ENCODE peak calls at places on chromosome 3, in four cellular contexts. One of them, this sample, is unnamed. For H3K4me1, the result is how much of the 10 kb centered on the place peaks cover.

GRCh38 chr3:125032100-125032643 is 23.6 kb downstream of the HEG1 start:
- DNase-seq in transverse colon: no peak
- DNase-seq in K562: no peak
- DNase-seq in HCT116: no peak
- DNase-seq in this sample: no peak

GRCh38 chr3:161508852-161509477 is 12.4 kb downstream of the OTOL1 start:
- DNase-seq in HCT116: no peak
- DNase-seq in transverse colon: no peak
- DNase-seq in K562: peak
- DNase-seq in this sample: no peak

GRCh38 chr3:133016838-133017309 is 21.3 kb upstream of the TMEM108 start:
- DNase-seq in HCT116: no peak
- DNase-seq in K562: no peak
- DNase-seq in transverse colon: no peak
- DNase-seq in this sample: no peak

GRCh38 chr3:63386568-63386967 is 108.5 kb downstream of the SYNPR start:
- DNase-seq in HCT116: no peak
- DNase-seq in transverse colon: no peak
- DNase-seq in K562: no peak
- DNase-seq in this sample: no peak

GRCh38 chr3:153614563-153614962 is 452.5 kb downstream of the RAP2B start:
- DNase-seq in HCT116: peak
- DNase-seq in transverse colon: no peak
- DNase-seq in K562: no peak
- DNase-seq in this sample: no peak

GRCh38 chr3:154018100-154018696 is 103.0 kb upstream of the ARHGEF26 start:
- DNase-seq in transverse colon: peak
- DNase-seq in HCT116: peak
- DNase-seq in K562: peak
- DNase-seq in this sample: no peak

GRCh38 chr3:72345237-72345878 is 502.9 kb downstream of the SHQ1 start:
- DNase-seq in K562: no peak
- DNase-seq in transverse colon: no peak
- DNase-seq in HCT116: no peak
- DNase-seq in this sample: no peak

GRCh38 chr3:16817201-16817600 is 67.6 kb upstream of the PLCL2 start:
- DNase-seq in HCT116: no peak
- DNase-seq in K562: no peak
- DNase-seq in transverse colon: no peak
- DNase-seq in this sample: no peak

GRCh38 chr3:66997560-66998074 is 490 bp upstream of the KBTBD8 start:
- DNase-seq in HCT116: no peak
- DNase-seq in transverse colon: no peak
- DNase-seq in K562: peak
- DNase-seq in this sample: no peak

GRCh38 chr3:67001086-67001861 is 3.2 kb downstream of the KBTBD8 start:
- DNase-seq in transverse colon: no peak
- DNase-seq in K562: no peak
- DNase-seq in HCT116: no peak
- DNase-seq in this sample: no peak

GRCh38 chr3:66998075-66998898 is at the start of gene KBTBD8:
- DNase-seq in transverse colon: peak
- DNase-seq in K562: peak
- DNase-seq in HCT116: peak
- DNase-seq in this sample: peak

GRCh38 chr3:67000006-67000405 is 1.9 kb downstream of the KBTBD8 start:
- DNase-seq in K562: no peak
- DNase-seq in HCT116: no peak
- DNase-seq in transverse colon: no peak
- DNase-seq in this sample: no peak

GRCh38 chr3:66998899-66999235 is 760 bp downstream of the KBTBD8 start:
- DNase-seq in transverse colon: no peak
- DNase-seq in HCT116: no peak
- DNase-seq in K562: no peak
- DNase-seq in this sample: no peak
- H3K27ac ChIP-seq in transverse colon: peak
- H3K27ac ChIP-seq in HCT116: no peak
- H3K27ac ChIP-seq in K562: peak
- H3K27ac ChIP-seq in this sample: no peak

GRCh38 chr3:50581459-50581842 is 12.1 kb downstream of the HEMK1 start:
- DNase-seq in K562: no peak
- DNase-seq in transverse colon: no peak
- DNase-seq in HCT116: no peak
- DNase-seq in this sample: no peak

GRCh38 chr3:50584391-50584790 is 15.1 kb downstream of the HEMK1 start:
- DNase-seq in K562: no peak
- DNase-seq in transverse colon: no peak
- DNase-seq in HCT116: no peak
- DNase-seq in this sample: no peak

GRCh38 chr3:50582083-50582482 is 12.8 kb downstream of the HEMK1 start:
- DNase-seq in K562: no peak
- DNase-seq in transverse colon: no peak
- DNase-seq in HCT116: no peak
- DNase-seq in this sample: no peak

GRCh38 chr3:50585919-50586762 is 16.8 kb downstream of the HEMK1 start:
- DNase-seq in HCT116: no peak
- DNase-seq in transverse colon: no peak
- DNase-seq in K562: no peak
- DNase-seq in this sample: no peak

DNA sequence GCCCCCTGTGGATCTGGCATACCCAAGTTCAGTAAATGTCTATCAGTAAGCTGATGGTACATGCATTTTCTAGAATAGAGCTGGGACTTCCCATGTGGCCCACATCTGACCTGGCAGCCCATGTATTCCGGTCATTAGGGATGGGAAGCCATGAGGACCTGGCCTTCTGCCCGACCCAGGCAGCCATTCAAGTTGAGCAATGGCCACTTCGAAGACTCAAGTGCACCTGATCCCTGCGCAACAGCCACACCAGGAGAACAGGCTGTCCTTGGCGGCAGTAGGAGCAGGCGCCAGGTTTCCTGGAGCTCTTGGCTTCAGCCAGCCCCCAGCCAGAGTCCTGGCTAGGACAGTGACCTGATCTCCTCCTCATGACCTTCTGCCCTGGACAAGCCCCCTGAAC is 14.6 kb downstream of the HEMK1 start:
- DNase-seq in transverse colon: no peak
- DNase-seq in HCT116: no peak
- DNase-seq in K562: no peak
- DNase-seq in this sample: peak
- TF ChIP-seq POLR2AphosphoS5 in transverse colon: no peak
- TF ChIP-seq POLR2AphosphoS5 in HCT116: no peak
- TF ChIP-seq POLR2AphosphoS5 in K562: no peak
- TF ChIP-seq POLR2AphosphoS5 in this sample: peak

GRCh38 chr3:120275553-120276092 is 9.4 kb downstream of the GPR156 start:
- DNase-seq in HCT116: no peak
- DNase-seq in transverse colon: no peak
- DNase-seq in K562: no peak
- DNase-seq in this sample: no peak

GRCh38 chr3:120280566-120280965 is 4.5 kb downstream of the GPR156 start:
- DNase-seq in K562: no peak
- DNase-seq in transverse colon: no peak
- DNase-seq in HCT116: no peak
- DNase-seq in this sample: no peak

GRCh38 chr3:120284702-120285507 is at the start of gene GPR156:
- DNase-seq in transverse colon: no peak
- DNase-seq in K562: peak
- DNase-seq in HCT116: no peak
- DNase-seq in this sample: no peak

GRCh38 chr3:120276767-120277166 is 8.3 kb downstream of the GPR156 start:
- DNase-seq in transverse colon: no peak
- DNase-seq in K562: no peak
- DNase-seq in HCT116: no peak
- DNase-seq in this sample: no peak

GRCh38 chr3:120280026-120280425 is 5.0 kb downstream of the GPR156 start:
- DNase-seq in transverse colon: no peak
- DNase-seq in K562: no peak
- DNase-seq in HCT116: no peak
- DNase-seq in this sample: no peak
- H3K4me1 ChIP-seq in transverse colon: under half
- H3K4me1 ChIP-seq in K562: under half
- H3K4me1 ChIP-seq in HCT116: under half
- H3K4me1 ChIP-seq in this sample: under half

GRCh38 chr3:30477149-30477921 is 129.1 kb upstream of the TGFBR2 start:
- DNase-seq in HCT116: no peak
- DNase-seq in transverse colon: no peak
- DNase-seq in K562: no peak
- DNase-seq in this sample: no peak
- H3K27ac ChIP-seq in HCT116: no peak
- H3K27ac ChIP-seq in transverse colon: no peak
- H3K27ac ChIP-seq in K562: no peak
- H3K27ac ChIP-seq in this sample: no peak

DNA sequence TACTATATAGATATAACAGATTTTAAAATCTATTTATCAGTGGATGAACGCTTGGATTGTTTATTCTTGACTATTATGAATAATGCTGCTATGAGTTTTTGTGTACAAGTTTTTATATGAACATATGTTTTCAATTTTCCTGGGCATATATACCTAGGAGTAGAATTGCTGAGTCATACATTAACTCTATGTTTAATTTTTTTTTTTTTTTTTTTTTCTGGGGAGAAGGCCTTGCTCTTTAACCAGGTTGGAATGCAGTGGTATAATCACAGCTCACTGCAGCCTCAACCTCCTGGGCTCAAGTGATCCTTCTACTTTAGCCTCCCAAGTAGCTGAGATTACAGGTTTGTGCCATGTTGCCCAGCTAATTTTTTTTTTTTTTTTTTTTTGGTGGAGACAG is 9.1 kb downstream of the CIDEC start:
- DNase-seq in transverse colon: no peak
- DNase-seq in K562: no peak
- DNase-seq in HCT116: no peak
- DNase-seq in this sample: no peak
- TF ChIP-seq POLR2AphosphoS5 in transverse colon: no peak
- TF ChIP-seq POLR2AphosphoS5 in K562: no peak
- TF ChIP-seq POLR2AphosphoS5 in HCT116: no peak
- TF ChIP-seq POLR2AphosphoS5 in this sample: no peak

DNA sequence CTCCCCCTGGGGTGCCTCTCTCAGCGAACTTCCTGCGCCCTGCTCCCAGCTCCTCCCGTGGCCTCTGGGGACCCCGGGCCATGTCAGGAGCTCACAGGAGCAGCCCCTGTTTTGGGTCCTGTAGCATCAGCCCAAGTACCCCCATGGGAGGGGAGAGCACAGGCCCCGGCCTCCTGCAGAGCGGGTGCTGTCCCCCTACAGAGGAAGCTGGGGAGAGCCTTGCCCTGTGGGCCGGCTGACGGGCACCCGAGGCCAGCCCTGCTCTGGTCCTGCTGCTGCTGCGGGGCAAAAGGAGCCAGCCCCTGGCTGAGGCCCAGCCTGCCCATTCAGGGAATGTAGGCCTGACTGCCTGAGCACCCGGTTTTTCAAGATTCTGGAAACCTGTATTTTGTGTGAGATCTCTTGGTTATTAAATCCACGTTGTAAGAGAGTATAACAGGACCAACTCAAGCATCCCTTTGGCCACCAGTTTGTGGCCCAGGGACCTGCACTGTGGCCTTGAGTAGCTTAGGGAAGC is 12.4 kb downstream of the PLXNA1 start:
- DNase-seq in transverse colon: no peak
- DNase-seq in HCT116: no peak
- DNase-seq in K562: no peak
- DNase-seq in this sample: no peak
- H3K4me1 ChIP-seq in transverse colon: under half
- H3K4me1 ChIP-seq in HCT116: under half
- H3K4me1 ChIP-seq in K562: under half
- H3K4me1 ChIP-seq in this sample: under half

DNA sequence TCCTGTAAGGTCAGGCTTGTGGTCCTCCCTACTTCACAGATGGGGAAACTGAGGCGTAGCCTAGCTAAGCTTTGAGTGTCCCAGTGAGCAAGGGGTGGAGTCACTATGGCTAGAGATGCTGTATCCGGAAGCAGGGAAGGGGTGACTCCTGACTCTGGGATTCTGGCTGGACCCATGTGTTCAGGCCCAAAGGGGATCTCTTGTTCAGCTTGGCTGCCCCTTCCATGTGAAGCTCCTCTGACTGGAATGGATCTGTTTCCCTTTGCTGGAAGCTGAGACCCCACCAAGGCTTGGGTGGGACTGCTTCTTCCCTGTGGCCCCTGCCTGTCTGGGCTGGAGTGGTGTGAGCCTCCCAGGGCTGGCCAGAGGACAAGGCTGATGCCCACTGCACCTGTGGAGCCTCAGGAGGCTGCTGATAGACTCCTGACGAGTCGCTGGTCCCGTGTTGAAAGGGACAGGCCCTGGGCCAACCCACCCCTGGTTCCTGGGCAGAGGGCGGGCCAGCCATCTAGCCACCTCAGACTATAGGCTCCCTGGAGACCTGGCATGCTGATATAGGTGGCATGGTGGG is 1.0 kb downstream of the MAPKAPK3 start:
- DNase-seq in HCT116: no peak
- DNase-seq in K562: no peak
- DNase-seq in transverse colon: no peak
- DNase-seq in this sample: no peak
- H3K27ac ChIP-seq in HCT116: peak
- H3K27ac ChIP-seq in K562: peak
- H3K27ac ChIP-seq in transverse colon: peak
- H3K27ac ChIP-seq in this sample: peak

GRCh38 chr3:187986514-187986934 is 167.4 kb upstream of the LPP start:
- DNase-seq in K562: no peak
- DNase-seq in transverse colon: no peak
- DNase-seq in HCT116: peak
- DNase-seq in this sample: no peak
- TF ChIP-seq POLR2AphosphoS5 in K562: no peak
- TF ChIP-seq POLR2AphosphoS5 in transverse colon: no peak
- TF ChIP-seq POLR2AphosphoS5 in HCT116: no peak
- TF ChIP-seq POLR2AphosphoS5 in this sample: no peak